ENCODE peak calls at places on chromosomes 4 and X, in eight cellular contexts. W, O, F, G, T, S, V and U are unnamed samples.

GRCh38 chr4:138898282-138898681 is 117.3 kb upstream of the NOCT start:
- DNase-seq in T (no peak), F (no peak), S (no peak), W (no peak), G (no peak), O (peak), V (no peak), U (no peak)

GRCh38 chrX:150155396-150156048 is 207.6 kb upstream of the MAMLD1 start:
- DNase-seq in V (no peak), S (peak), G (no peak), W (no peak), F (peak), T (peak), O (peak), U (peak)

GRCh38 chrX:118751950-118752783 is 24.8 kb downstream of the IL13RA1 start:
- DNase-seq in G (no peak), W (peak), F (no peak), O (no peak), T (no peak), V (no peak), S (no peak), U (no peak)

GRCh38 chr4:156475322-156475721 is 496.3 kb downstream of the PDGFC start:
- DNase-seq in F (no peak), G (no peak), S (no peak), T (peak), W (no peak), V (no peak), O (peak), U (no peak)

GRCh38 chr4:121706595-121707021 is 9.8 kb upstream of the ANXA5 start:
- DNase-seq in S (peak), T (no peak), W (no peak), G (peak), O (peak), V (no peak), F (no peak), U (no peak)

GRCh38 chr4:100581337-100581736 is 63.5 kb upstream of the EMCN start:
- DNase-seq in T (no peak), V (no peak), O (no peak), S (no peak), G (no peak), W (no peak), F (no peak), U (no peak)

GRCh38 chrX:46268429-46268828 is 276.8 kb downstream of the ZNF674 start:
- DNase-seq in W (no peak), T (peak), G (no peak), S (no peak), O (peak), F (no peak), V (no peak), U (no peak)

GRCh38 chr4:24078347-24078962 is 188.6 kb upstream of the PPARGC1A start:
- DNase-seq in V (no peak), O (no peak), S (no peak), G (no peak), F (no peak), T (no peak), W (no peak), U (no peak)

GRCh38 chr4:26826721-26827120 is 33.9 kb upstream of the STIM2 start:
- DNase-seq in O (peak), S (no peak), F (peak), W (peak), T (peak), G (no peak), V (no peak), U (peak)

GRCh38 chrX:138886769-138887168 is 175.3 kb upstream of the FGF13 start:
- DNase-seq in G (no peak), T (no peak), V (no peak), S (no peak), F (no peak), O (no peak), W (no peak), U (no peak)

GRCh38 chr4:20354120-20354519 is 102.4 kb downstream of the SLIT2 start:
- DNase-seq in S (no peak), T (no peak), G (no peak), F (no peak), V (no peak), W (no peak), O (no peak), U (no peak)

GRCh38 chr4:23967281-23967680 is 77.4 kb upstream of the PPARGC1A start:
- DNase-seq in W (no peak), V (no peak), F (no peak), T (no peak), O (no peak), G (no peak), S (no peak), U (no peak)

GRCh38 chrX:129360175-129360574 is 163.1 kb downstream of the SMARCA1 start:
- DNase-seq in S (peak), O (peak), T (peak), F (no peak), G (peak), W (no peak), V (no peak), U (peak)

GRCh38 chr4:81260443-81261102 is 45.6 kb upstream of the PRKG2 start:
- DNase-seq in W (no peak), G (no peak), V (no peak), T (no peak), O (no peak), S (no peak), F (no peak), U (no peak)

GRCh38 chr4:89434364-89434988 is 126.9 kb upstream of the GPRIN3 start:
- DNase-seq in W (no peak), F (no peak), V (no peak), T (no peak), G (no peak), O (peak), S (peak), U (no peak)

GRCh38 chr4:98468744-98469143 is 189.7 kb downstream of the TSPAN5 start:
- DNase-seq in V (peak), G (no peak), F (no peak), W (no peak), S (no peak), O (peak), T (no peak), U (no peak)

GRCh38 chrX:72100824-72101351 is 30.8 kb downstream of the RTL5 start:
- DNase-seq in S (no peak), T (no peak), V (no peak), F (no peak), G (peak), O (no peak), W (peak), U (no peak)

GRCh38 chr4:80367737-80368136 is 32.2 kb downstream of the CFAP299 start:
- DNase-seq in T (no peak), V (no peak), W (no peak), G (no peak), F (no peak), O (no peak), S (peak), U (no peak)

GRCh38 chrX:53186363-53186762 is 38.6 kb downstream of the KDM5C start:
- DNase-seq in S (no peak), V (no peak), O (no peak), F (no peak), G (peak), T (peak), W (no peak), U (no peak)

GRCh38 chr4:183832776-183833450 is 72.2 kb upstream of the STOX2 start:
- DNase-seq in S (no peak), G (no peak), W (no peak), F (no peak), T (no peak), V (no peak), O (no peak), U (no peak)

GRCh38 chr4:57426779-57427395 is 316.7 kb upstream of the IGFBP7 start:
- DNase-seq in T (peak), O (peak), F (peak), W (peak), S (peak), G (peak), V (peak), U (peak)

GRCh38 chr4:26235500-26235899 is 85.3 kb upstream of the RBPJ start:
- DNase-seq in V (peak), F (peak), O (peak), S (peak), T (no peak), G (no peak), W (no peak), U (peak)

GRCh38 chrX:138745215-138745614 is 33.7 kb upstream of the FGF13 start:
- DNase-seq in G (no peak), T (peak), S (no peak), F (no peak), W (peak), V (peak), O (peak), U (peak)

GRCh38 chrX:134895785-134896184 is 95.0 kb upstream of the SMIM10 start:
- DNase-seq in S (no peak), O (no peak), V (no peak), W (no peak), T (no peak), G (no peak), F (no peak), U (no peak)